ENCODE peak calls at places on chromosomes 16 and 17, in four cellular contexts. C is cardiac muscle cell; I is SJCRH30; K is effector memory CD4-positive, alpha-beta T cell. N is an unnamed sample.

GRCh38 chr16:778909-779527 is 9.2 kb downstream of the RPUSD1 start:
- DNase-seq in C (no peak), I (no peak), K (no peak), N (no peak)

GRCh38 chr17:50100480-50100883 is 5.3 kb downstream of the PDK2 start:
- DNase-seq in C (no peak), I (no peak), K (no peak), N (no peak)

GRCh38 chr17:29089601-29090044 is 46.7 kb downstream of the PIPOX start:
- DNase-seq in C (no peak), I (no peak), K (no peak), N (no peak)

GRCh38 chr17:63419949-63420867 is 25.9 kb downstream of the CYB561 start:
- DNase-seq in C (peak; percentile 38), I (no peak), K (no peak), N (no peak)

GRCh38 chr17:55690105-55690508 is 32.6 kb downstream of the TMEM100 start:
- DNase-seq in C (peak; percentile 24), I (no peak), K (no peak), N (no peak)

GRCh38 chr16:1938316-1938715 is 4.7 kb downstream of the MSRB1 start:
- DNase-seq in C (no peak), I (no peak), K (no peak), N (no peak)

GRCh38 chr16:23742761-23743160 is 12.1 kb upstream of the CHP2 start:
- DNase-seq in C (no peak), I (no peak), K (no peak), N (no peak)

GRCh38 chr17:50684612-50685333 is 22.9 kb downstream of the ANKRD40 start:
- DNase-seq in C (no peak), I (no peak), K (no peak), N (peak; percentile 79)

GRCh38 chr16:49528035-49528434 is 154.4 kb downstream of the C16orf78 start:
- DNase-seq in C (peak; percentile 49), I (no peak), K (no peak), N (no peak)

GRCh38 chr17:59763861-59764260 is 56.4 kb downstream of the VMP1 start:
- DNase-seq in C (peak; percentile 75), I (no peak), K (no peak), N (no peak)

GRCh38 chr16:80265624-80266306 is 275.0 kb upstream of the DYNLRB2 start:
- DNase-seq in C (no peak), I (no peak), K (no peak), N (no peak)

GRCh38 chr17:38578641-38579480 is 26.9 kb downstream of the SRCIN1 start:
- DNase-seq in C (no peak), I (no peak), K (no peak), N (no peak)

GRCh38 chr17:1082579-1082978 is 85.7 kb downstream of the TIMM22 start:
- DNase-seq in C (peak; percentile 54), I (no peak), K (no peak), N (no peak)

GRCh38 chr16:78499399-78499798 is 399.9 kb downstream of the WWOX start:
- DNase-seq in C (no peak), I (no peak), K (no peak), N (no peak)

GRCh38 chr16:27245276-27246231 is 23.0 kb downstream of the NSMCE1 start:
- DNase-seq in C (peak; percentile 85), I (no peak), K (no peak), N (peak; percentile 22)

GRCh38 chr16:77431131-77431670 is 3.6 kb downstream of the ADAMTS18 start:
- DNase-seq in C (peak; percentile 2), I (no peak), K (no peak), N (no peak)

GRCh38 chr17:81239714-81240555 is 817 bp downstream of the NDUFAF8 start:
- DNase-seq in C (no peak), I (no peak), K (peak; percentile 19), N (no peak)

GRCh38 chr17:41516828-41517283 is 1.8 kb downstream of the KRT15 start:
- DNase-seq in C (no peak), I (no peak), K (no peak), N (no peak)

GRCh38 chr16:78577597-78577996 is 478.1 kb downstream of the WWOX start:
- DNase-seq in C (no peak), I (no peak), K (no peak), N (no peak)

GRCh38 chr17:74542727-74543383 is 3.1 kb downstream of the CD300C start:
- DNase-seq in C (no peak), I (no peak), K (no peak), N (no peak)

DNA sequence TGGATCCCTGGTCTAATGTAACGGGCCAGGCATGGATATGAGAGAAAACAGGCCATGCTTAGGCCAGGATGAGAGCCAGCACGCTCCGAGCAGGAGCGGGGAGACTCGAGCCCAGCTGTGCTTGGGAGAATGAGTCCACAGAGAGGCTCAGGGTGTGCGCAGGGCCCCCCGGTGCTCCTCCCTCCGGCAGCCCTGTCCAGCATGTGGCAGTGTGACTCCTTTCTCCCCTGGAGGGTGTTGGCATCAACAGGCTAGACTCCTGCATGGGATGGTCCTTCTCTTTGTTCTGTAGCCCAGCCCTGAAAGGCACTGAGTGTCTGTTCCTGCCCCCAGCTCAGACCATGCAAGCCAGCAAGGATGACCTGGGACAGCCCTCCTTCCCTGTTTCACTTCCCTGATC is 23.4 kb downstream of the PGS1 start:
- DNase-seq in C (no peak), I (no peak), K (no peak), N (no peak)
- H3K27ac ChIP-seq in C (no peak overlapping the region), I (peak overlapping the region; percentile 69), K (no peak overlapping the region), N (no peak overlapping the region)

GRCh38 chr17:70521821-70522256 is 352.5 kb downstream of the KCNJ2 start:
- DNase-seq in C (peak; percentile 69), I (no peak), K (no peak), N (no peak)

GRCh38 chr17:70523407-70523806 is 354.1 kb downstream of the KCNJ2 start:
- DNase-seq in C (no peak), I (no peak), K (no peak), N (no peak)

GRCh38 chr17:70520447-70520846 is 351.1 kb downstream of the KCNJ2 start:
- DNase-seq in C (no peak), I (no peak), K (no peak), N (no peak)

GRCh38 chr17:70517808-70518207 is 348.5 kb downstream of the KCNJ2 start:
- DNase-seq in C (no peak), I (no peak), K (no peak), N (no peak)

DNA sequence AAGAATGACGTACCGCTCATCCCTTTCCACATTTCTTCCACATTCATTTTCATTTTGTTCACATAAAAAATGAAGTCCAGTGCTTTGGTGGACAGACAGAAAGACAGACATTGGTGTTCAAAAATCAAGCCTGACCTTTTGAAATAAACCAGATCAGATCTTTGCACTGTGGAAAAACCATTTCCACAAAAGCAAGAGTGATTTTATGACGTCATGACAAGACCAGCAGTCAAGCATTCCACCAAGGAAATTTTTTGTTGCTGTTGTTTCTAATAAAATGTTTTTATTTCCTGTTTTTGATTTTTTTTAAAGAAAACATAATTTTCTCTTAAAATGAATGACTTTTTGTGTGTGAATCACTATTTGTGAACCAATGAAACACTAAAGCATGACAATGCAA is 350.0 kb downstream of the KCNJ2 start:
- DNase-seq in C (no peak), I (no peak), K (no peak), N (no peak)
- H3K9me3 ChIP-seq in C (no peaks in the 10 kb centered on the region), I (no peaks in the 10 kb centered on the region), K (no peaks in the 10 kb centered on the region), N (no peaks in the 10 kb centered on the region)

DNA sequence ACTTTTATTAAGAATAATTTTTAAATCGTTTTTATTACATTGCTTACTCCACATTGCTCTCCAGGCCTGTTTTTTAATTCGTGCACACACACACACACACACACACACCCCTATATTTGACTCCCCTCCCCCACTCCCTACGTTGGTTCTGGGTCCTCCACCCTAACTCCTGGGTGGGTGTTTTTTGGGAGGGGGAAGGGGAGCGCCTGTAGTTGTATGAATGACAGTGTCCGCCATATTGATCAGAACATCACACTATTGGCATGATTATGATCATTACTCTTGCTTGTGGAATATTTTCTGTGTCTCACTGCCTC is 1.3 kb downstream of the GNAO1 start:
- DNase-seq in C (no peak), I (no peak), K (no peak), N (no peak)
- H3K27ac ChIP-seq in C (no peak overlapping the region), I (no peak overlapping the region), K (no peak overlapping the region), N (no peak overlapping the region)

DNA sequence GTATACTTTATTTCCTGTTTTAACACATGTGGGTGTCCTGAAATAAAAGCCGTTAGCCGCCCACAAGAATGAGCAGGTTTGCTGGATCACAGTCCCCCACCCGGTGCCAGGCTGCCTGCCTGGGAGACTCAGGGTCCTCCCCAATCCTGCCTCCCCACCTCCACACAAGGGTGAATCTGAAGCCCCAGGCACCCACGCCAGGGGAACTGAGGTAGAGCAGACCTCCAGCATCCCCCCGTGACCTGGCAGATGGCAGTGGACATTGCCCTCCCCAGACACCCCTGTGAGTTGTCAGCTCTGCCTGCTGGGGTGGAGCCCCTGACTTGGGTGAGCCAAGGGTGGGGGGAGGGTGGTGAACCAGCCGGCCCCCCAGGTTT is 114.8 kb downstream of the METRNL start:
- DNase-seq in C (no peak), I (peak; percentile 4), K (no peak), N (no peak)
- H3K9me3 ChIP-seq in C (no peaks in the 10 kb centered on the region), I (no peaks in the 10 kb centered on the region), K (no peaks in the 10 kb centered on the region), N (no peaks in the 10 kb centered on the region)